ENCODE peak calls at places on chromosome 10, in nine cellular contexts. R is astrocyte of the spinal cord; O is heart left ventricle; L is activated T-helper 1 cell treated with anti-CD3 and anti-CD28 coated beads, Interleukin-2, amount 50 U/mL, for 16 hours; E is fibroblast of pulmonary artery; S is RPMI7951; K is brain microvascular endothelial cell; U is stimulated activated naive CD8-positive, alpha-beta T cell treated with anti-CD3 and anti-CD28 coated beads, Interleukin-15, amount 100 ng/mL, for 72 hours; H is T-helper 1 cell. Z is an unnamed sample.

GRCh38 chr10:9814285-9814866 is 1203.3 kb upstream of the CELF2 start:
- DNase-seq in L (no peak), E (peak; percentile 30), H (no peak), S (no peak), R (peak; percentile 40), O (no peak), U (no peak), K (peak; percentile 71), Z (no peak)

GRCh38 chr10:63383141-63383540 is 82.6 kb downstream of the JMJD1C start:
- DNase-seq in S (no peak), E (no peak), K (no peak), H (no peak), O (no peak), R (no peak), L (no peak), U (no peak), Z (no peak)

GRCh38 chr10:43202224-43202656 is 64.0 kb downstream of the CSGALNACT2 start:
- DNase-seq in L (no peak), E (peak; percentile 16), U (peak; percentile 60), H (no peak), R (no peak), S (no peak), K (no peak), O (peak; percentile 64), Z (peak; percentile 36)

GRCh38 chr10:44046605-44047004 is 338.3 kb downstream of the CXCL12 start:
- DNase-seq in E (no peak), O (no peak), K (peak; percentile 54), L (no peak), H (no peak), S (peak; percentile 90), U (no peak), R (peak; percentile 80), Z (no peak)

GRCh38 chr10:119416855-119417254 is 125.7 kb downstream of the RGS10 start:
- DNase-seq in O (peak; percentile 81), R (peak; percentile 36), L (peak; percentile 26), K (no peak), H (peak; percentile 56), U (peak; percentile 70), E (peak; percentile 64), S (peak; percentile 43), Z (peak; percentile 50)

GRCh38 chr10:59240581-59241183 is 64.2 kb downstream of the PHYHIPL start:
- DNase-seq in S (peak; percentile 24), U (no peak), O (no peak), L (no peak), E (peak; percentile 74), K (peak; percentile 20), R (peak; percentile 58), H (no peak), Z (no peak)

GRCh38 chr10:34759161-34759836 is 55.8 kb downstream of the PARD3 start:
- DNase-seq in U (no peak), O (no peak), S (peak; percentile 81), K (no peak), E (no peak), H (no peak), R (no peak), L (no peak), Z (no peak)

GRCh38 chr10:106189254-106189653 is 975.3 kb downstream of the SORCS1 start:
- DNase-seq in L (no peak), E (peak; percentile 57), R (peak; percentile 2), K (no peak), O (no peak), U (no peak), H (no peak), S (no peak), Z (no peak)

GRCh38 chr10:129756912-129757861 is 206.9 kb downstream of the EBF3 start:
- DNase-seq in R (no peak), K (no peak), L (no peak), O (no peak), E (peak; percentile 40), S (no peak), U (no peak), H (no peak), Z (no peak)

GRCh38 chr10:130835068-130835467 is 476.5 kb downstream of the TCERG1L start:
- DNase-seq in H (no peak), R (no peak), S (no peak), E (no peak), K (no peak), O (no peak), U (no peak), L (no peak), Z (no peak)

GRCh38 chr10:119199231-119199992 is 8.0 kb upstream of the GRK5 start:
- DNase-seq in R (peak; percentile 85), U (peak; percentile 19), L (no peak), H (peak; percentile 21), S (peak; percentile 75), K (peak; percentile 82), O (no peak), E (peak; percentile 91), Z (peak; percentile 36)

GRCh38 chr10:122490268-122490667 is 28.9 kb downstream of the HTRA1 start:
- DNase-seq in O (no peak), E (peak; percentile 57), L (no peak), K (no peak), R (peak; percentile 58), S (no peak), U (no peak), H (no peak), Z (no peak)

GRCh38 chr10:30359373-30360206 is 10.5 kb upstream of the MTPAP start:
- DNase-seq in E (peak; percentile 60), S (peak; percentile 54), U (peak; percentile 65), H (peak; percentile 34), O (peak; percentile 77), L (peak; percentile 35), K (peak; percentile 45), R (peak; percentile 44), Z (peak; percentile 55)

GRCh38 chr10:98438715-98439114 is 8.0 kb downstream of the HPS1 start:
- DNase-seq in R (no peak), U (no peak), E (no peak), K (no peak), O (no peak), S (no peak), L (no peak), H (no peak), Z (no peak)

GRCh38 chr10:27527597-27528295 is 23.6 kb downstream of the RAB18 start:
- DNase-seq in L (no peak), O (no peak), H (no peak), U (no peak), S (no peak), K (no peak), E (peak; percentile 20), R (no peak), Z (no peak)

GRCh38 chr10:36725581-36726520 is 399.5 kb upstream of the ANKRD30A start:
- DNase-seq in L (no peak), R (peak; percentile 91), K (peak; percentile 76), E (peak; percentile 67), O (no peak), U (no peak), S (peak; percentile 100), H (no peak), Z (no peak)

GRCh38 chr10:125162181-125162906 is 2.0 kb upstream of the CTBP2 start:
- DNase-seq in L (no peak), S (no peak), E (no peak), R (no peak), U (no peak), K (no peak), O (no peak), H (no peak), Z (no peak)

GRCh38 chr10:128044961-128045832 is 81.0 kb downstream of the MKI67 start:
- DNase-seq in L (no peak), H (no peak), U (no peak), O (no peak), E (no peak), R (no peak), S (no peak), K (no peak), Z (no peak)

GRCh38 chr10:68095176-68095575 is 14.1 kb upstream of the MYPN start:
- DNase-seq in R (peak; percentile 38), E (peak; percentile 42), O (no peak), S (peak; percentile 73), H (no peak), U (no peak), L (no peak), K (peak; percentile 49), Z (no peak)

GRCh38 chr10:71582019-71582418 is 137.6 kb downstream of the C10orf105 start:
- DNase-seq in R (peak; percentile 52), O (no peak), E (peak; percentile 67), L (no peak), K (peak; percentile 51), S (peak; percentile 29), U (no peak), H (no peak), Z (no peak)

GRCh38 chr10:34504534-34504933 is 310.6 kb downstream of the PARD3 start:
- DNase-seq in O (no peak), H (no peak), R (peak; percentile 66), K (peak; percentile 53), U (no peak), S (peak; percentile 76), E (peak; percentile 50), L (no peak), Z (no peak)

GRCh38 chr10:74150151-74151056 is at the start of gene AP3M1:
- DNase-seq in S (no peak), E (no peak), R (no peak), U (no peak), H (peak; percentile 79), K (no peak), L (peak; percentile 59), O (peak; percentile 89), Z (peak; percentile 11)

GRCh38 chr10:77578583-77579227 is 58.9 kb downstream of the KCNMA1 start:
- DNase-seq in H (no peak), U (no peak), L (no peak), K (peak; percentile 37), S (peak; percentile 96), R (peak; percentile 59), E (peak; percentile 36), O (no peak), Z (no peak)

Z was measured in stimulated activated naive B cell treated with anti-CD40 and anti-IgM and Interleukin-4, amounts not matched to agents 10 μg/mL and 1 μg/mL and 100 μg/mL, for 72 hours.